ENCODE peak calls at places on chromosomes 6 and 20, in five cellular contexts. One of them, this sample, is unnamed.

GRCh38 chr6:25179051-25179778 is 100.0 kb upstream of the CARMIL1 start:
- DNase-seq in HTR-8/SVneo: no peak
- DNase-seq in stimulated activated CD4-positive, alpha-beta T cell treated with anti-CD3 and anti-CD28 coated beads, Interleukin-2, amount 100 ng/mL, for 4 hours: no peak
- DNase-seq in fibroblast of the aortic adventitia: peak; percentile 85
- DNase-seq in Daoy: no peak
- DNase-seq in this sample: no peak

GRCh38 chr20:17654649-17655285 is 27.3 kb downstream of the RRBP1 start:
- DNase-seq in HTR-8/SVneo: peak; percentile 42
- DNase-seq in stimulated activated CD4-positive, alpha-beta T cell treated with anti-CD3 and anti-CD28 coated beads, Interleukin-2, amount 100 ng/mL, for 4 hours: no peak
- DNase-seq in fibroblast of the aortic adventitia: peak; percentile 79
- DNase-seq in Daoy: peak; percentile 51
- DNase-seq in this sample: no peak

GRCh38 chr6:10521104-10521808 is at the start of gene GCNT2:
- DNase-seq in HTR-8/SVneo: peak; percentile 51
- DNase-seq in stimulated activated CD4-positive, alpha-beta T cell treated with anti-CD3 and anti-CD28 coated beads, Interleukin-2, amount 100 ng/mL, for 4 hours: no peak
- DNase-seq in fibroblast of the aortic adventitia: peak; percentile 39
- DNase-seq in Daoy: peak; percentile 79
- DNase-seq in this sample: no peak

GRCh38 chr20:37198962-37199660 is 19.8 kb upstream of the MROH8 start:
- DNase-seq in HTR-8/SVneo: no peak
- DNase-seq in stimulated activated CD4-positive, alpha-beta T cell treated with anti-CD3 and anti-CD28 coated beads, Interleukin-2, amount 100 ng/mL, for 4 hours: no peak
- DNase-seq in fibroblast of the aortic adventitia: no peak
- DNase-seq in Daoy: no peak
- DNase-seq in this sample: no peak

GRCh38 chr6:110526731-110527130 is 50.3 kb upstream of the SLC22A16 start:
- DNase-seq in HTR-8/SVneo: no peak
- DNase-seq in stimulated activated CD4-positive, alpha-beta T cell treated with anti-CD3 and anti-CD28 coated beads, Interleukin-2, amount 100 ng/mL, for 4 hours: no peak
- DNase-seq in fibroblast of the aortic adventitia: no peak
- DNase-seq in Daoy: no peak
- DNase-seq in this sample: no peak

GRCh38 chr6:139430897-139431601 is 56.6 kb upstream of the CITED2 start:
- DNase-seq in HTR-8/SVneo: no peak
- DNase-seq in stimulated activated CD4-positive, alpha-beta T cell treated with anti-CD3 and anti-CD28 coated beads, Interleukin-2, amount 100 ng/mL, for 4 hours: no peak
- DNase-seq in fibroblast of the aortic adventitia: no peak
- DNase-seq in Daoy: no peak
- DNase-seq in this sample: no peak

GRCh38 chr6:170291271-170292110 is 613 bp upstream of the DLL1 start:
- DNase-seq in HTR-8/SVneo: no peak
- DNase-seq in stimulated activated CD4-positive, alpha-beta T cell treated with anti-CD3 and anti-CD28 coated beads, Interleukin-2, amount 100 ng/mL, for 4 hours: no peak
- DNase-seq in fibroblast of the aortic adventitia: no peak
- DNase-seq in Daoy: peak; percentile 82
- DNase-seq in this sample: peak; percentile 52

GRCh38 chr20:24691901-24692351 is 222.5 kb downstream of the SYNDIG1 start:
- DNase-seq in HTR-8/SVneo: no peak
- DNase-seq in stimulated activated CD4-positive, alpha-beta T cell treated with anti-CD3 and anti-CD28 coated beads, Interleukin-2, amount 100 ng/mL, for 4 hours: no peak
- DNase-seq in fibroblast of the aortic adventitia: no peak
- DNase-seq in Daoy: no peak
- DNase-seq in this sample: no peak

GRCh38 chr6:136720045-136720760 is 72.1 kb downstream of the MAP3K5 start:
- DNase-seq in HTR-8/SVneo: no peak
- DNase-seq in stimulated activated CD4-positive, alpha-beta T cell treated with anti-CD3 and anti-CD28 coated beads, Interleukin-2, amount 100 ng/mL, for 4 hours: no peak
- DNase-seq in fibroblast of the aortic adventitia: no peak
- DNase-seq in Daoy: no peak
- DNase-seq in this sample: no peak

GRCh38 chr6:34362909-34363713 is 29.4 kb downstream of the NUDT3 start:
- DNase-seq in HTR-8/SVneo: no peak
- DNase-seq in stimulated activated CD4-positive, alpha-beta T cell treated with anti-CD3 and anti-CD28 coated beads, Interleukin-2, amount 100 ng/mL, for 4 hours: no peak
- DNase-seq in fibroblast of the aortic adventitia: no peak
- DNase-seq in Daoy: no peak
- DNase-seq in this sample: no peak

GRCh38 chr6:108760158-108761050 is 87.8 kb upstream of the ARMC2 start:
- DNase-seq in HTR-8/SVneo: peak; percentile 9
- DNase-seq in stimulated activated CD4-positive, alpha-beta T cell treated with anti-CD3 and anti-CD28 coated beads, Interleukin-2, amount 100 ng/mL, for 4 hours: no peak
- DNase-seq in fibroblast of the aortic adventitia: peak; percentile 55
- DNase-seq in Daoy: no peak
- DNase-seq in this sample: no peak

GRCh38 chr6:166307981-166308768 is at the start of gene PRR18:
- DNase-seq in HTR-8/SVneo: no peak
- DNase-seq in stimulated activated CD4-positive, alpha-beta T cell treated with anti-CD3 and anti-CD28 coated beads, Interleukin-2, amount 100 ng/mL, for 4 hours: no peak
- DNase-seq in fibroblast of the aortic adventitia: no peak
- DNase-seq in Daoy: peak; percentile 13
- DNase-seq in this sample: no peak

GRCh38 chr20:25310921-25311728 is 63.2 kb downstream of the PYGB start:
- DNase-seq in HTR-8/SVneo: no peak
- DNase-seq in stimulated activated CD4-positive, alpha-beta T cell treated with anti-CD3 and anti-CD28 coated beads, Interleukin-2, amount 100 ng/mL, for 4 hours: no peak
- DNase-seq in fibroblast of the aortic adventitia: peak; percentile 52
- DNase-seq in Daoy: peak; percentile 72
- DNase-seq in this sample: peak; percentile 0

GRCh38 chr6:30615219-30615957 is 1.7 kb downstream of the PPP1R10 start:
- DNase-seq in HTR-8/SVneo: no peak
- DNase-seq in stimulated activated CD4-positive, alpha-beta T cell treated with anti-CD3 and anti-CD28 coated beads, Interleukin-2, amount 100 ng/mL, for 4 hours: no peak
- DNase-seq in fibroblast of the aortic adventitia: peak; percentile 94
- DNase-seq in Daoy: peak; percentile 90
- DNase-seq in this sample: peak; percentile 36

GRCh38 chr20:63847374-63848002 is 13.8 kb upstream of the ABHD16B start:
- DNase-seq in HTR-8/SVneo: no peak
- DNase-seq in stimulated activated CD4-positive, alpha-beta T cell treated with anti-CD3 and anti-CD28 coated beads, Interleukin-2, amount 100 ng/mL, for 4 hours: no peak
- DNase-seq in fibroblast of the aortic adventitia: no peak
- DNase-seq in Daoy: peak; percentile 51
- DNase-seq in this sample: no peak

GRCh38 chr6:16130437-16130891 is 1.6 kb downstream of the MYLIP start:
- DNase-seq in HTR-8/SVneo: no peak
- DNase-seq in stimulated activated CD4-positive, alpha-beta T cell treated with anti-CD3 and anti-CD28 coated beads, Interleukin-2, amount 100 ng/mL, for 4 hours: no peak
- DNase-seq in fibroblast of the aortic adventitia: no peak
- DNase-seq in Daoy: no peak
- DNase-seq in this sample: no peak

GRCh38 chr6:90894285-90895144 is 307.6 kb upstream of the MAP3K7 start:
- DNase-seq in HTR-8/SVneo: no peak
- DNase-seq in stimulated activated CD4-positive, alpha-beta T cell treated with anti-CD3 and anti-CD28 coated beads, Interleukin-2, amount 100 ng/mL, for 4 hours: no peak
- DNase-seq in fibroblast of the aortic adventitia: no peak
- DNase-seq in Daoy: peak; percentile 21
- DNase-seq in this sample: no peak

GRCh38 chr6:130927305-130927704 is 100.1 kb downstream of the SMLR1 start:
- DNase-seq in HTR-8/SVneo: no peak
- DNase-seq in stimulated activated CD4-positive, alpha-beta T cell treated with anti-CD3 and anti-CD28 coated beads, Interleukin-2, amount 100 ng/mL, for 4 hours: no peak
- DNase-seq in fibroblast of the aortic adventitia: no peak
- DNase-seq in Daoy: peak; percentile 29
- DNase-seq in this sample: no peak

GRCh38 chr6:170224694-170225660 is 65.9 kb downstream of the DLL1 start:
- DNase-seq in HTR-8/SVneo: peak; percentile 69
- DNase-seq in stimulated activated CD4-positive, alpha-beta T cell treated with anti-CD3 and anti-CD28 coated beads, Interleukin-2, amount 100 ng/mL, for 4 hours: no peak
- DNase-seq in fibroblast of the aortic adventitia: no peak
- DNase-seq in Daoy: peak; percentile 88
- DNase-seq in this sample: no peak

GRCh38 chr6:9532621-9533557 is 882.0 kb downstream of the TFAP2A start:
- DNase-seq in HTR-8/SVneo: no peak
- DNase-seq in stimulated activated CD4-positive, alpha-beta T cell treated with anti-CD3 and anti-CD28 coated beads, Interleukin-2, amount 100 ng/mL, for 4 hours: no peak
- DNase-seq in fibroblast of the aortic adventitia: peak; percentile 61
- DNase-seq in Daoy: no peak
- DNase-seq in this sample: no peak

GRCh38 chr20:7383218-7383617 is 557.0 kb downstream of the HAO1 start:
- DNase-seq in HTR-8/SVneo: no peak
- DNase-seq in stimulated activated CD4-positive, alpha-beta T cell treated with anti-CD3 and anti-CD28 coated beads, Interleukin-2, amount 100 ng/mL, for 4 hours: no peak
- DNase-seq in fibroblast of the aortic adventitia: no peak
- DNase-seq in Daoy: no peak
- DNase-seq in this sample: no peak

GRCh38 chr6:142387997-142388815 is 86.4 kb downstream of the ADGRG6 start:
- DNase-seq in HTR-8/SVneo: no peak
- DNase-seq in stimulated activated CD4-positive, alpha-beta T cell treated with anti-CD3 and anti-CD28 coated beads, Interleukin-2, amount 100 ng/mL, for 4 hours: no peak
- DNase-seq in fibroblast of the aortic adventitia: peak; percentile 81
- DNase-seq in Daoy: peak; percentile 17
- DNase-seq in this sample: no peak

GRCh38 chr6:3825851-3826581 is 23.2 kb upstream of the FAM50B start:
- DNase-seq in HTR-8/SVneo: peak; percentile 96
- DNase-seq in stimulated activated CD4-positive, alpha-beta T cell treated with anti-CD3 and anti-CD28 coated beads, Interleukin-2, amount 100 ng/mL, for 4 hours: no peak
- DNase-seq in fibroblast of the aortic adventitia: peak; percentile 100
- DNase-seq in Daoy: peak; percentile 99
- DNase-seq in this sample: no peak

GRCh38 chr6:54390362-54390761 is 82.1 kb downstream of the TINAG start:
- DNase-seq in HTR-8/SVneo: no peak
- DNase-seq in stimulated activated CD4-positive, alpha-beta T cell treated with anti-CD3 and anti-CD28 coated beads, Interleukin-2, amount 100 ng/mL, for 4 hours: no peak
- DNase-seq in fibroblast of the aortic adventitia: no peak
- DNase-seq in Daoy: no peak
- DNase-seq in this sample: no peak

GRCh38 chr20:37285664-37286374 is 3.6 kb upstream of the MANBAL start:
- DNase-seq in HTR-8/SVneo: no peak
- DNase-seq in stimulated activated CD4-positive, alpha-beta T cell treated with anti-CD3 and anti-CD28 coated beads, Interleukin-2, amount 100 ng/mL, for 4 hours: no peak
- DNase-seq in fibroblast of the aortic adventitia: no peak
- DNase-seq in Daoy: no peak
- DNase-seq in this sample: no peak

GRCh38 chr6:50025258-50025657 is 3.5 kb upstream of the DEFB110 start:
- DNase-seq in HTR-8/SVneo: no peak
- DNase-seq in stimulated activated CD4-positive, alpha-beta T cell treated with anti-CD3 and anti-CD28 coated beads, Interleukin-2, amount 100 ng/mL, for 4 hours: no peak
- DNase-seq in fibroblast of the aortic adventitia: no peak
- DNase-seq in Daoy: no peak
- DNase-seq in this sample: no peak

GRCh38 chr20:63268671-63269439 is 3.8 kb upstream of the ARFGAP1 start:
- DNase-seq in HTR-8/SVneo: no peak
- DNase-seq in stimulated activated CD4-positive, alpha-beta T cell treated with anti-CD3 and anti-CD28 coated beads, Interleukin-2, amount 100 ng/mL, for 4 hours: no peak
- DNase-seq in fibroblast of the aortic adventitia: no peak
- DNase-seq in Daoy: peak; percentile 55
- DNase-seq in this sample: no peak

GRCh38 chr6:69487688-69488087 is 309.1 kb downstream of the LMBRD1 start:
- DNase-seq in HTR-8/SVneo: no peak
- DNase-seq in stimulated activated CD4-positive, alpha-beta T cell treated with anti-CD3 and anti-CD28 coated beads, Interleukin-2, amount 100 ng/mL, for 4 hours: no peak
- DNase-seq in fibroblast of the aortic adventitia: no peak
- DNase-seq in Daoy: no peak
- DNase-seq in this sample: no peak

GRCh38 chr6:1856381-1856780 is 246.7 kb downstream of the FOXC1 start:
- DNase-seq in HTR-8/SVneo: peak; percentile 23
- DNase-seq in stimulated activated CD4-positive, alpha-beta T cell treated with anti-CD3 and anti-CD28 coated beads, Interleukin-2, amount 100 ng/mL, for 4 hours: no peak
- DNase-seq in fibroblast of the aortic adventitia: no peak
- DNase-seq in Daoy: peak; percentile 82
- DNase-seq in this sample: no peak

GRCh38 chr6:9482030-9482731 is 932.7 kb downstream of the TFAP2A start:
- DNase-seq in HTR-8/SVneo: peak; percentile 76
- DNase-seq in stimulated activated CD4-positive, alpha-beta T cell treated with anti-CD3 and anti-CD28 coated beads, Interleukin-2, amount 100 ng/mL, for 4 hours: no peak
- DNase-seq in fibroblast of the aortic adventitia: peak; percentile 95
- DNase-seq in Daoy: peak; percentile 92
- DNase-seq in this sample: no peak

GRCh38 chr20:47854687-47855212 is 69.5 kb upstream of the SULF2 start:
- DNase-seq in HTR-8/SVneo: peak; percentile 85
- DNase-seq in stimulated activated CD4-positive, alpha-beta T cell treated with anti-CD3 and anti-CD28 coated beads, Interleukin-2, amount 100 ng/mL, for 4 hours: no peak
- DNase-seq in fibroblast of the aortic adventitia: peak; percentile 52
- DNase-seq in Daoy: peak; percentile 55
- DNase-seq in this sample: no peak

GRCh38 chr6:37539706-37540352 is 40.1 kb upstream of the CCDC167 start:
- DNase-seq in HTR-8/SVneo: no peak
- DNase-seq in stimulated activated CD4-positive, alpha-beta T cell treated with anti-CD3 and anti-CD28 coated beads, Interleukin-2, amount 100 ng/mL, for 4 hours: no peak
- DNase-seq in fibroblast of the aortic adventitia: no peak
- DNase-seq in Daoy: no peak
- DNase-seq in this sample: no peak

GRCh38 chr20:43723735-43724134 is 3.1 kb downstream of the GTSF1L start:
- DNase-seq in HTR-8/SVneo: no peak
- DNase-seq in stimulated activated CD4-positive, alpha-beta T cell treated with anti-CD3 and anti-CD28 coated beads, Interleukin-2, amount 100 ng/mL, for 4 hours: no peak
- DNase-seq in fibroblast of the aortic adventitia: no peak
- DNase-seq in Daoy: no peak
- DNase-seq in this sample: no peak

GRCh38 chr6:13135152-13135551 is 193.2 kb downstream of the TBC1D7 start:
- DNase-seq in HTR-8/SVneo: no peak
- DNase-seq in stimulated activated CD4-positive, alpha-beta T cell treated with anti-CD3 and anti-CD28 coated beads, Interleukin-2, amount 100 ng/mL, for 4 hours: no peak
- DNase-seq in fibroblast of the aortic adventitia: no peak
- DNase-seq in Daoy: no peak
- DNase-seq in this sample: no peak